ENCODE peak calls at places on chromosomes 16 and 17, in five cellular contexts. J, Y, I, Z and Q are unnamed samples.

GRCh38 chr16:58684001-58684353 is 593 bp downstream of the SLC38A7 start:
- DNase-seq in J (no peak), Y (no peak), I (no peak), Z (no peak), Q (no peak)

GRCh38 chr17:696412-696811 is 18.2 kb downstream of the VPS53 start:
- DNase-seq in J (no peak), Y (no peak), I (no peak), Z (no peak), Q (no peak)

GRCh38 chr16:78648517-78648916 is 549.1 kb downstream of the WWOX start:
- DNase-seq in J (no peak), Y (no peak), I (no peak), Z (no peak), Q (no peak)

GRCh38 chr16:13906426-13907089 is 13.4 kb upstream of the ERCC4 start:
- DNase-seq in J (no peak), Y (no peak), I (no peak), Z (no peak), Q (no peak)

GRCh38 chr16:49889725-49890397 is 33.9 kb upstream of the ZNF423 start:
- DNase-seq in J (no peak), Y (no peak), I (no peak), Z (no peak), Q (no peak)

GRCh38 chr17:82859431-82860403 is 19.9 kb upstream of the ZNF750 start:
- DNase-seq in J (peak), Y (peak), I (peak), Z (peak), Q (no peak)

GRCh38 chr16:88914750-88915368 is 48.4 kb upstream of the PABPN1L start:
- DNase-seq in J (no peak), Y (no peak), I (no peak), Z (no peak), Q (no peak)

GRCh38 chr17:18987862-18988545 is 16.6 kb downstream of the FAM83G start:
- DNase-seq in J (no peak), Y (no peak), I (no peak), Z (no peak), Q (no peak)

GRCh38 chr16:55913717-55914116 is 38.5 kb upstream of the CES5A start:
- DNase-seq in J (no peak), Y (no peak), I (no peak), Z (no peak), Q (no peak)